ENCODE peak calls at places on chromosomes 11 and 22, in eight cellular contexts. One of them, this sample, is unnamed.
A peak's percentile ranks its signal among the peaks of the same experiment; 100 is the strongest.

GRCh38 chr11:33017478-33017877 is 1.8 kb downstream of the DEPDC7 start:
- DNase-seq in neural progenitor cell: no peak
- DNase-seq in PC-3: no peak
- DNase-seq in MM.1S: no peak
- DNase-seq in HCT116: no peak
- DNase-seq in SK-N-SH: no peak
- DNase-seq in hepatocyte: no peak
- DNase-seq in GM23338: peak; percentile 28
- DNase-seq in this sample: no peak

GRCh38 chr11:74070713-74071506 is 62.0 kb upstream of the UCP3 start:
- DNase-seq in neural progenitor cell: no peak
- DNase-seq in PC-3: peak; percentile 70
- DNase-seq in MM.1S: no peak
- DNase-seq in HCT116: no peak
- DNase-seq in SK-N-SH: no peak
- DNase-seq in hepatocyte: no peak
- DNase-seq in GM23338: no peak
- DNase-seq in this sample: no peak

GRCh38 chr22:38221908-38222796 is 20.4 kb downstream of the MAFF start:
- DNase-seq in neural progenitor cell: peak; percentile 16
- DNase-seq in PC-3: no peak
- DNase-seq in MM.1S: no peak
- DNase-seq in HCT116: no peak
- DNase-seq in SK-N-SH: no peak
- DNase-seq in hepatocyte: no peak
- DNase-seq in GM23338: peak; percentile 43
- DNase-seq in this sample: peak; percentile 17

GRCh38 chr22:43013355-43014061 is 1.4 kb downstream of the PACSIN2 start:
- DNase-seq in neural progenitor cell: no peak
- DNase-seq in PC-3: peak; percentile 35
- DNase-seq in MM.1S: no peak
- DNase-seq in HCT116: no peak
- DNase-seq in SK-N-SH: no peak
- DNase-seq in hepatocyte: peak; percentile 33
- DNase-seq in GM23338: no peak
- DNase-seq in this sample: peak; percentile 25

GRCh38 chr22:24072361-24072760 is 61.3 kb downstream of the CABIN1 start:
- DNase-seq in neural progenitor cell: no peak
- DNase-seq in PC-3: no peak
- DNase-seq in MM.1S: no peak
- DNase-seq in HCT116: no peak
- DNase-seq in SK-N-SH: no peak
- DNase-seq in hepatocyte: no peak
- DNase-seq in GM23338: no peak
- DNase-seq in this sample: no peak

GRCh38 chr11:115065314-115065713 is 387.0 kb downstream of the NXPE2 start:
- DNase-seq in neural progenitor cell: no peak
- DNase-seq in PC-3: no peak
- DNase-seq in MM.1S: no peak
- DNase-seq in HCT116: no peak
- DNase-seq in SK-N-SH: no peak
- DNase-seq in hepatocyte: no peak
- DNase-seq in GM23338: no peak
- DNase-seq in this sample: no peak

GRCh38 chr22:45007946-45008852 is 1.6 kb downstream of the PHF21B start:
- DNase-seq in neural progenitor cell: peak; percentile 89
- DNase-seq in PC-3: no peak
- DNase-seq in MM.1S: no peak
- DNase-seq in HCT116: no peak
- DNase-seq in SK-N-SH: peak; percentile 64
- DNase-seq in hepatocyte: peak; percentile 25
- DNase-seq in GM23338: peak; percentile 82
- DNase-seq in this sample: no peak

GRCh38 chr22:26197427-26197826 is 28.2 kb downstream of the SEZ6L start:
- DNase-seq in neural progenitor cell: no peak
- DNase-seq in PC-3: no peak
- DNase-seq in MM.1S: no peak
- DNase-seq in HCT116: no peak
- DNase-seq in SK-N-SH: no peak
- DNase-seq in hepatocyte: no peak
- DNase-seq in GM23338: no peak
- DNase-seq in this sample: no peak

GRCh38 chr11:75246006-75246672 is 5.6 kb downstream of the TPBGL start:
- DNase-seq in neural progenitor cell: no peak
- DNase-seq in PC-3: no peak
- DNase-seq in MM.1S: no peak
- DNase-seq in HCT116: no peak
- DNase-seq in SK-N-SH: peak; percentile 4
- DNase-seq in hepatocyte: no peak
- DNase-seq in GM23338: no peak
- DNase-seq in this sample: no peak

GRCh38 chr11:2072551-2073261 is 66.5 kb downstream of the IGF2 start:
- DNase-seq in neural progenitor cell: no peak
- DNase-seq in PC-3: no peak
- DNase-seq in MM.1S: no peak
- DNase-seq in HCT116: no peak
- DNase-seq in SK-N-SH: no peak
- DNase-seq in hepatocyte: no peak
- DNase-seq in GM23338: no peak
- DNase-seq in this sample: no peak

GRCh38 chr22:27462190-27462589 is 339.4 kb downstream of the MN1 start:
- DNase-seq in neural progenitor cell: peak; percentile 85
- DNase-seq in PC-3: no peak
- DNase-seq in MM.1S: no peak
- DNase-seq in HCT116: no peak
- DNase-seq in SK-N-SH: peak; percentile 31
- DNase-seq in hepatocyte: peak; percentile 44
- DNase-seq in GM23338: no peak
- DNase-seq in this sample: no peak

GRCh38 chr11:76685841-76686240 is 15.3 kb upstream of the LRRC32 start:
- DNase-seq in neural progenitor cell: no peak
- DNase-seq in PC-3: no peak
- DNase-seq in MM.1S: no peak
- DNase-seq in HCT116: no peak
- DNase-seq in SK-N-SH: no peak
- DNase-seq in hepatocyte: no peak
- DNase-seq in GM23338: no peak
- DNase-seq in this sample: no peak

GRCh38 chr11:119374632-119375394 is 6.7 kb downstream of the USP2 start:
- DNase-seq in neural progenitor cell: no peak
- DNase-seq in PC-3: no peak
- DNase-seq in MM.1S: no peak
- DNase-seq in HCT116: no peak
- DNase-seq in SK-N-SH: peak; percentile 90
- DNase-seq in hepatocyte: no peak
- DNase-seq in GM23338: no peak
- DNase-seq in this sample: no peak

DNA sequence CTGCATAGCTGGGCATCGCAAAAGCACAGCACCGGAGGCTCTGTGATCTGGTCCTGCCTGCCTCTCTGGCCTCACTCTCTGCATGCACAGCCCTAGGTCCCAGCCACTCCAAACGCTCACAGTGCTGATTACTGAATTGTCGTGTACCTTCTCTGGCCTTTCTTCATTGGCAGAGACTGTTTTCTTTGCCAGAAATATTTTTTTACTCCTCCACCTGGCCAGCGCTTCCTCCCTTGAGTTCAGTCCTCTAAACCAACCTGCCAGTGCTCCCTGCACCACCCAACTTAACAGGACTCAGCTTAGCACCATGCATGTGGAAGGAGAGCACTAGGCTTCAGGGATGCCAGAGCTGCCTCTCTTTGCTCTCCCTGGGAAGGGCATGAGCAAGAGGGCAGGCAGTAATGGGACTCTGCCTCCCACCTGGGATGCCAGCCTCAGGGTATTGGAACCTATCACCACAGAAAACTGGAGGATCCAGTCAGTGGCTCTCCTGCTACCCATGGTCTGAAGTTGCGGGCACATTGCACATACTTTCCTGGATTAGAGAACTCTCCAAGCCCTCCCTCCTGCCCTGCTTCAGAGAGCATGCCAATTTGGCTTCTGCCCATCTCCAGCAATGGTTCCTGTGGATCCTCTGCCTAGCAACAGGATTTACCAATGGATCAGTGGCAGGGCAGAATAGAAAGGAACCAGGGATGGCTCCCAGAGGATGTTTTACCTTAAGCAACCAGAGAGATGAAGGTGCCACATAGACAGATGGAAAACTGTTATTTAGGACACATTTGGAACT is 37.0 kb upstream of the GNAZ start:
- DNase-seq in neural progenitor cell: no peak
- DNase-seq in PC-3: no peak
- DNase-seq in MM.1S: no peak
- DNase-seq in HCT116: no peak
- DNase-seq in SK-N-SH: no peak
- DNase-seq in hepatocyte: no peak
- DNase-seq in GM23338: no peak
- DNase-seq in this sample: peak; percentile 49
- H3K4me3 ChIP-seq in neural progenitor cell: no peak overlapping the region
- H3K4me3 ChIP-seq in PC-3: no peak overlapping the region
- H3K4me3 ChIP-seq in MM.1S: no peak overlapping the region
- H3K4me3 ChIP-seq in HCT116: no peak overlapping the region
- H3K4me3 ChIP-seq in SK-N-SH: no peak overlapping the region
- H3K4me3 ChIP-seq in hepatocyte: no peak overlapping the region
- H3K4me3 ChIP-seq in GM23338: no peak overlapping the region
- H3K4me3 ChIP-seq in this sample: peak overlapping the region; percentile 48

GRCh38 chr11:72239849-72240460 is 4.0 kb downstream of the PHOX2A start:
- DNase-seq in neural progenitor cell: peak; percentile 20
- DNase-seq in PC-3: peak; percentile 40
- DNase-seq in MM.1S: no peak
- DNase-seq in HCT116: no peak
- DNase-seq in SK-N-SH: no peak
- DNase-seq in hepatocyte: peak; percentile 68
- DNase-seq in GM23338: peak; percentile 28
- DNase-seq in this sample: no peak
- TF ChIP-seq CTCF in neural progenitor cell: no peak
- TF ChIP-seq CTCF in PC-3: no peak
- TF ChIP-seq CTCF in MM.1S: no peak
- TF ChIP-seq CTCF in HCT116: no peak
- TF ChIP-seq CTCF in SK-N-SH: no peak
- TF ChIP-seq CTCF in hepatocyte: no peak
- TF ChIP-seq CTCF in GM23338: no peak
- TF ChIP-seq CTCF in this sample: no peak

GRCh38 chr11:96189351-96189750 is 153.6 kb downstream of the MAML2 start:
- DNase-seq in neural progenitor cell: no peak
- DNase-seq in PC-3: no peak
- DNase-seq in MM.1S: no peak
- DNase-seq in HCT116: no peak
- DNase-seq in SK-N-SH: no peak
- DNase-seq in hepatocyte: no peak
- DNase-seq in GM23338: no peak
- DNase-seq in this sample: no peak

GRCh38 chr11:96186806-96187205 is 156.2 kb downstream of the MAML2 start:
- DNase-seq in neural progenitor cell: no peak
- DNase-seq in PC-3: peak; percentile 75
- DNase-seq in MM.1S: no peak
- DNase-seq in HCT116: no peak
- DNase-seq in SK-N-SH: no peak
- DNase-seq in hepatocyte: no peak
- DNase-seq in GM23338: no peak
- DNase-seq in this sample: no peak

GRCh38 chr11:96188625-96189006 is 154.4 kb downstream of the MAML2 start:
- DNase-seq in neural progenitor cell: no peak
- DNase-seq in PC-3: no peak
- DNase-seq in MM.1S: peak; percentile 43
- DNase-seq in HCT116: no peak
- DNase-seq in SK-N-SH: no peak
- DNase-seq in hepatocyte: no peak
- DNase-seq in GM23338: no peak
- DNase-seq in this sample: no peak

GRCh38 chr11:96185220-96185768 is 157.7 kb downstream of the MAML2 start:
- DNase-seq in neural progenitor cell: no peak
- DNase-seq in PC-3: no peak
- DNase-seq in MM.1S: peak; percentile 90
- DNase-seq in HCT116: no peak
- DNase-seq in SK-N-SH: no peak
- DNase-seq in hepatocyte: no peak
- DNase-seq in GM23338: no peak
- DNase-seq in this sample: peak; percentile 72

DNA sequence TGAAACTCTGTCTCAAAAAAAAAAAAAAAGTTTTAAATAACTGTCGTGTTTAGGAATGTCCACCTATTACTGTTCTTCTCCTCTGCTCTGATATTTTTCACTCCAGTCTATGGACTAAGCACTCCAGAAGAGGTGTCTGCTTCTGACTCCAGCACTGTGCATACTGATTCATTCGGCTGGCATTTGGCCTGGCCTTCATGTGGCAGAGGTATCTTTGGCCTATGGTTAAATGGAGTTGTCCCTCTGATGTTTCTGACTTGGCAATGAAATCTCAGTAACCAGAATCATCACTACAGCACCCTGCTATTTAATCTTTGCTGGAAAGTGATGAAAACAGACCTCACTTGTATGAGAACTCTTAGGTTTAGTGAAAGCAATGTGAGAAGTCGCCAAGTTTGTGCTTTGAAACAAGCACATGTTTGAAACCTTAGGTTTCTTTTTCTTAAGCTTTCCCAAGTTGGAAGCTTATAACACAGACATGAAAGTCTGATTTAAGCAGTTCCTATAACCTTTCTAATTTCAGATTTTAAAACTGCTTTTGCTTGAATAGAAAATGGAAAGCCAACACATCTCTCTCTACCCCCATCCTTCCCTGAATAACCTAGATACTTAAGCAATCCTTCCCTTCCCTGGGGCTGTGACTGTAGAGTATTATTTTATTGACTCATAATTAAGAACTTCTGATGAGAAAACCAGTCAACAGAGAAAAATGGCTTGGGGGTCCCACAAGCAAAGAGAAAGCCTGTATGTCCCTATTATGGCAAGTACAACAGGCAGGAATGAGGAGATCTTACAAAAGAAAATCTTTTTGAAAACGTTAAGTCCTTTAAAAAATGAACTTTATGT is 155.0 kb downstream of the MAML2 start:
- DNase-seq in neural progenitor cell: no peak
- DNase-seq in PC-3: peak; percentile 92
- DNase-seq in MM.1S: no peak
- DNase-seq in HCT116: no peak
- DNase-seq in SK-N-SH: no peak
- DNase-seq in hepatocyte: peak; percentile 38
- DNase-seq in GM23338: no peak
- DNase-seq in this sample: no peak
- TF ChIP-seq EZH2phosphoT487 in neural progenitor cell: no peak
- TF ChIP-seq EZH2phosphoT487 in PC-3: no peak
- TF ChIP-seq EZH2phosphoT487 in MM.1S: no peak
- TF ChIP-seq EZH2phosphoT487 in HCT116: no peak
- TF ChIP-seq EZH2phosphoT487 in SK-N-SH: no peak
- TF ChIP-seq EZH2phosphoT487 in hepatocyte: no peak
- TF ChIP-seq EZH2phosphoT487 in GM23338: no peak
- TF ChIP-seq EZH2phosphoT487 in this sample: no peak

GRCh38 chr11:28773606-28774005 is 665.4 kb downstream of the METTL15 start:
- DNase-seq in neural progenitor cell: no peak
- DNase-seq in PC-3: no peak
- DNase-seq in MM.1S: no peak
- DNase-seq in HCT116: no peak
- DNase-seq in SK-N-SH: no peak
- DNase-seq in hepatocyte: no peak
- DNase-seq in GM23338: peak; percentile 15
- DNase-seq in this sample: no peak

DNA sequence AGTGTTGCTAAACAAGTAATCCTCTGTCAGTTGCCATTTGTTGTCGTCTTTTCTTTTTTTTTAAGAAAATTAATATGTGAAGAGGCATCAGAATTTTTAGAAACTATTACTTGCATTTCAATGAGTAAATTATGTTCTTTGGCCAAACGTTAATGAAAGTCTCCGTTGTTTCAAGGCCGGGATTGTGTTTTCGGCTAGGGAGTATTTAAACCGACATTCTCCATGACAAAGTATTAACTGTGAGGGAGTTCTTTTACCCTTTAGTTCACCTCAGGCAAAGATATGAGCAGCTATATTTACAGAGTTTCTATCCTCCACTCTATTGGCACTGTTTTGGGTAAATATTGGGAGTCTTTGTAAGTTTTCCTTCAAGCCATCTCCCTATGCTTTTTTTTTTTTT is 668.9 kb downstream of the METTL15 start:
- DNase-seq in neural progenitor cell: no peak
- DNase-seq in PC-3: no peak
- DNase-seq in MM.1S: no peak
- DNase-seq in HCT116: no peak
- DNase-seq in SK-N-SH: no peak
- DNase-seq in hepatocyte: no peak
- DNase-seq in GM23338: peak; percentile 10
- DNase-seq in this sample: no peak
- H3K4me3 ChIP-seq in neural progenitor cell: no peak overlapping the region
- H3K4me3 ChIP-seq in PC-3: no peak overlapping the region
- H3K4me3 ChIP-seq in MM.1S: no peak overlapping the region
- H3K4me3 ChIP-seq in HCT116: no peak overlapping the region
- H3K4me3 ChIP-seq in SK-N-SH: no peak overlapping the region
- H3K4me3 ChIP-seq in hepatocyte: no peak overlapping the region
- H3K4me3 ChIP-seq in GM23338: no peak overlapping the region
- H3K4me3 ChIP-seq in this sample: no peak overlapping the region